ENCODE peak calls at places on chromosomes 11 and 22, in seven cellular contexts. One of them, this sample, is unnamed.
A peak's percentile ranks its signal among the peaks of the same experiment; 100 is the strongest.

GRCh38 chr11:116984589-116984988 is 113.6 kb downstream of the SIK3 start:
- DNase-seq in trophoblast cell: peak; percentile 63
- DNase-seq in H1: no peak
- DNase-seq in IMR-90: peak; percentile 98
- DNase-seq in H9: no peak
- DNase-seq in mesendoderm: no peak
- DNase-seq in mesenchymal stem cell: peak; percentile 89
- DNase-seq in this sample: no peak

GRCh38 chr11:130202818-130203671 is 43.5 kb downstream of the ST14 start:
- DNase-seq in mesendoderm: no peak
- DNase-seq in H9: no peak
- DNase-seq in IMR-90: no peak
- DNase-seq in mesenchymal stem cell: no peak
- DNase-seq in H1: no peak
- DNase-seq in trophoblast cell: peak; percentile 54
- DNase-seq in this sample: no peak

GRCh38 chr11:57161351-57161750 is 20.4 kb upstream of the LRRC55 start:
- DNase-seq in H1: no peak
- DNase-seq in trophoblast cell: no peak
- DNase-seq in mesendoderm: no peak
- DNase-seq in IMR-90: no peak
- DNase-seq in H9: no peak
- DNase-seq in mesenchymal stem cell: no peak
- DNase-seq in this sample: no peak

GRCh38 chr22:27988704-27989103 is 69.6 kb upstream of the PITPNB start:
- DNase-seq in mesendoderm: no peak
- DNase-seq in trophoblast cell: no peak
- DNase-seq in mesenchymal stem cell: no peak
- DNase-seq in IMR-90: no peak
- DNase-seq in H9: peak; percentile 15
- DNase-seq in H1: no peak
- DNase-seq in this sample: no peak

GRCh38 chr11:111107501-111107900 is 138.0 kb upstream of the POU2AF2 start:
- DNase-seq in IMR-90: no peak
- DNase-seq in H1: no peak
- DNase-seq in mesenchymal stem cell: no peak
- DNase-seq in mesendoderm: no peak
- DNase-seq in H9: no peak
- DNase-seq in trophoblast cell: no peak
- DNase-seq in this sample: no peak

GRCh38 chr11:73752903-73753302 is 8.0 kb downstream of the RAB6A start:
- DNase-seq in mesendoderm: no peak
- DNase-seq in IMR-90: no peak
- DNase-seq in H1: peak; percentile 44
- DNase-seq in H9: no peak
- DNase-seq in mesenchymal stem cell: no peak
- DNase-seq in trophoblast cell: peak; percentile 78
- DNase-seq in this sample: no peak

GRCh38 chr11:59765068-59765770 is 10.0 kb downstream of the STX3 start:
- DNase-seq in H9: no peak
- DNase-seq in mesenchymal stem cell: no peak
- DNase-seq in mesendoderm: no peak
- DNase-seq in IMR-90: no peak
- DNase-seq in trophoblast cell: no peak
- DNase-seq in H1: no peak
- DNase-seq in this sample: no peak

GRCh38 chr11:47523491-47524199 is 29.3 kb downstream of the CELF1 start:
- DNase-seq in IMR-90: peak; percentile 87
- DNase-seq in H1: no peak
- DNase-seq in trophoblast cell: peak; percentile 35
- DNase-seq in H9: no peak
- DNase-seq in mesenchymal stem cell: peak; percentile 92
- DNase-seq in mesendoderm: peak; percentile 74
- DNase-seq in this sample: no peak

GRCh38 chr11:28763876-28764275 is 655.7 kb downstream of the METTL15 start:
- DNase-seq in H9: no peak
- DNase-seq in mesendoderm: no peak
- DNase-seq in H1: no peak
- DNase-seq in IMR-90: peak; percentile 25
- DNase-seq in mesenchymal stem cell: no peak
- DNase-seq in trophoblast cell: no peak
- DNase-seq in this sample: no peak

GRCh38 chr11:65594991-65595920 is at the start of gene KCNK7:
- DNase-seq in H9: no peak
- DNase-seq in mesenchymal stem cell: no peak
- DNase-seq in trophoblast cell: no peak
- DNase-seq in mesendoderm: no peak
- DNase-seq in IMR-90: no peak
- DNase-seq in H1: no peak
- DNase-seq in this sample: no peak

GRCh38 chr11:36306888-36307287 is 10.8 kb downstream of the PRR5L start:
- DNase-seq in H1: no peak
- DNase-seq in trophoblast cell: peak; percentile 70
- DNase-seq in H9: no peak
- DNase-seq in IMR-90: no peak
- DNase-seq in mesendoderm: peak; percentile 61
- DNase-seq in mesenchymal stem cell: peak; percentile 69
- DNase-seq in this sample: no peak

DNA sequence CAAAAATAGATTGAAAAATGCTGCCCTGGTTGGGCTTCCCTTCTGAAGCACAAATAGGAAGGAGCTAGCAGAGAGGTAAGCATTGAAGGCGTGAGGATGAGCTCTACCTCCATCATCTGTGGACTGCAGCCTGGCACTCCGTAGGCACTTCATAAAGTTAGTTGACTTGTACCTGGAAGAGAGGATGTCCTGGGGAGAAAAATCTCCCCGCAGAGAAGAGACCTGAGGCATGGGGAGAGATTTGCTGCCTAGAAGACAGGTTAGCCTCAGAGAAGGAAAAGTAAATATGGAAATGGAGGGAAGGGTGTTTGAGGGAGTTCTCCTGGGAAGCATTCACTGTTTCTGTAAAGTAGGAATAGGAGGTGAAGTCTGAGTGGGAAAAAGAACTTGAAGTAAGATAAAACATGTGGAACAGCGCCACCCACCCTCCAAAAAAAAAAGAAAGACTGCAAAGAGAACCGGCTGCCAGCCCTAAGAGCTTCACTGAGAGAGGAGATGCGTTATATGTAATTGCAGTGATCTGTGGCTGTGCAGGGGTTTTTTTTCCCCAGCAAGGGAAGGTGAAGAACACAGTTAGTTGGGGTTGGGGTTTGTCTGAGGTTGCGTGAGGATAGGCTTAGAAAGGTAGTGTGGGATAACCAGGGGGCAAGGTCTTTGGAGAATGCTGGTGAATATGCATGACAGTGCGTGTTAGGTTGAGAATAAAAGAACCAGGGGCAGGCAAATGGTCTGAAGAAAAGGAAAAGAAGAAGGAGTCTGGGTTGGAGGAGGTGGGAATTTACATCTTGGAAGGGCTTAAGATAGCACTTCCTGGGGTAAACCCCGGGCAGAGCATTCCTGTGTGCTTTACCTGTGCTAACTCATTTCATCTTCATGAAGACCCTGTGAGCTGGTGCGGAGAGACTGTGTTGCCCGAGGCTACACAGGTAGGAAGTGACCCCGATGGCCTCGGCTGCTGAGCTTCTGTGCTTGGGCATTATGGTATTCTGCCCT is 16.0 kb downstream of the TNRC6B start:
- DNase-seq in trophoblast cell: peak; percentile 34
- DNase-seq in H9: peak; percentile 79
- DNase-seq in mesendoderm: peak; percentile 80
- DNase-seq in mesenchymal stem cell: peak; percentile 62
- DNase-seq in IMR-90: peak; percentile 34
- DNase-seq in H1: peak; percentile 63
- DNase-seq in this sample: no peak
- H2AK5ac ChIP-seq in trophoblast cell: no peak overlapping the region
- H2AK5ac ChIP-seq in H9: no peak overlapping the region
- H2AK5ac ChIP-seq in mesendoderm: no peak overlapping the region
- H2AK5ac ChIP-seq in mesenchymal stem cell: no peak overlapping the region
- H2AK5ac ChIP-seq in IMR-90: peak overlapping the region; percentile 5
- H2AK5ac ChIP-seq in H1: peak overlapping the region; percentile 85
- H2AK5ac ChIP-seq in this sample: no peak overlapping the region

GRCh38 chr22:21839765-21840140 is 27.7 kb downstream of the MAPK1 start:
- DNase-seq in H1: no peak
- DNase-seq in trophoblast cell: no peak
- DNase-seq in IMR-90: no peak
- DNase-seq in mesenchymal stem cell: no peak
- DNase-seq in H9: no peak
- DNase-seq in mesendoderm: no peak
- DNase-seq in this sample: no peak
- H2AK5ac ChIP-seq in H1: no peak overlapping the region
- H2AK5ac ChIP-seq in trophoblast cell: no peak overlapping the region
- H2AK5ac ChIP-seq in IMR-90: no peak overlapping the region
- H2AK5ac ChIP-seq in mesenchymal stem cell: no peak overlapping the region
- H2AK5ac ChIP-seq in H9: no peak overlapping the region
- H2AK5ac ChIP-seq in mesendoderm: no peak overlapping the region
- H2AK5ac ChIP-seq in this sample: no peak overlapping the region

DNA sequence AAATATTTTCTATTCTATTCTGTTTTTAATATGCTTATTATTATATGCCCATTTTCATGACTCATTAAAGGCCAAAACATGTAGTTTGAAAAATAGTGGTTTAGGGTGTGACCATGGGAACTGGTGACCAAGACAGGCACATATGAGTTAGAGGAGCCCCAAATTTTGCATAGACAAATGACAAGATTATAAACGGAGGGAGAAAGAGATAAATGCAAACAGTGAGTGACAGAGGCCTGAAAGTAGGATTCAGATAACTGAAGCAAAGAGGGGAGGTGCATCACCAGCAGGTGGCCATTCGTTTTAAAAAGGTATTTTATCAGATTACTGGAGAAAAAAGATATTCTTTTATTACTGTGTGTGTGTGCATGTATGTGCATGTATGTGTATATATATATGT is 391.5 kb upstream of the CHORDC1 start:
- DNase-seq in mesenchymal stem cell: no peak
- DNase-seq in trophoblast cell: no peak
- DNase-seq in H1: no peak
- DNase-seq in H9: no peak
- DNase-seq in IMR-90: no peak
- DNase-seq in mesendoderm: no peak
- DNase-seq in this sample: no peak
- H2AK5ac ChIP-seq in mesenchymal stem cell: no peak overlapping the region
- H2AK5ac ChIP-seq in trophoblast cell: no peak overlapping the region
- H2AK5ac ChIP-seq in H1: no peak overlapping the region
- H2AK5ac ChIP-seq in H9: no peak overlapping the region
- H2AK5ac ChIP-seq in IMR-90: no peak overlapping the region
- H2AK5ac ChIP-seq in mesendoderm: no peak overlapping the region
- H2AK5ac ChIP-seq in this sample: no peak overlapping the region

GRCh38 chr11:70703141-70704052 is 305.1 kb downstream of the CTTN start:
- DNase-seq in IMR-90: no peak
- DNase-seq in trophoblast cell: no peak
- DNase-seq in H9: peak; percentile 63
- DNase-seq in mesendoderm: peak; percentile 11
- DNase-seq in H1: no peak
- DNase-seq in mesenchymal stem cell: no peak
- DNase-seq in this sample: no peak
- H2AK5ac ChIP-seq in IMR-90: no peak overlapping the region
- H2AK5ac ChIP-seq in trophoblast cell: no peak overlapping the region
- H2AK5ac ChIP-seq in H9: no peak overlapping the region
- H2AK5ac ChIP-seq in mesendoderm: no peak overlapping the region
- H2AK5ac ChIP-seq in H1: no peak overlapping the region
- H2AK5ac ChIP-seq in mesenchymal stem cell: no peak overlapping the region
- H2AK5ac ChIP-seq in this sample: peak overlapping the region; percentile 77

GRCh38 chr22:47132428-47132825 is 370.0 kb downstream of the TBC1D22A start:
- DNase-seq in IMR-90: no peak
- DNase-seq in mesenchymal stem cell: no peak
- DNase-seq in H1: no peak
- DNase-seq in trophoblast cell: no peak
- DNase-seq in mesendoderm: no peak
- DNase-seq in H9: no peak
- DNase-seq in this sample: no peak
- H2AK5ac ChIP-seq in IMR-90: no peak overlapping the region
- H2AK5ac ChIP-seq in mesenchymal stem cell: no peak overlapping the region
- H2AK5ac ChIP-seq in H1: no peak overlapping the region
- H2AK5ac ChIP-seq in trophoblast cell: no peak overlapping the region
- H2AK5ac ChIP-seq in mesendoderm: no peak overlapping the region
- H2AK5ac ChIP-seq in H9: no peak overlapping the region
- H2AK5ac ChIP-seq in this sample: no peak overlapping the region

GRCh38 chr11:122804796-122805195 is 33.5 kb upstream of the CRTAM start:
- DNase-seq in H9: no peak
- DNase-seq in trophoblast cell: peak; percentile 96
- DNase-seq in IMR-90: no peak
- DNase-seq in mesenchymal stem cell: no peak
- DNase-seq in mesendoderm: peak; percentile 85
- DNase-seq in H1: no peak
- DNase-seq in this sample: no peak
- H2AK5ac ChIP-seq in H9: no peak overlapping the region
- H2AK5ac ChIP-seq in trophoblast cell: no peak overlapping the region
- H2AK5ac ChIP-seq in IMR-90: no peak overlapping the region
- H2AK5ac ChIP-seq in mesenchymal stem cell: no peak overlapping the region
- H2AK5ac ChIP-seq in mesendoderm: no peak overlapping the region
- H2AK5ac ChIP-seq in H1: no peak overlapping the region
- H2AK5ac ChIP-seq in this sample: no peak overlapping the region

This sample was measured in neuronal stem cell.